ENCODE peak calls at places on chromosomes 11 and 22, in ten cellular contexts. One of them, this sample, is unnamed.

GRCh38 chr22:30444632-30445437 is 19.3 kb downstream of the MTFP1 start:
- DNase-seq in NK-92 treated with Interleukin-12 subunit alpha and Interleukin-12 subunit beta, amount 100 ng/mL, for 24 hours: peak
- DNase-seq in tibial nerve: no peak
- DNase-seq in heart right ventricle: no peak
- DNase-seq in lung: peak
- DNase-seq in non-pigmented ciliary epithelial cell: no peak
- DNase-seq in stimulated activated CD4-positive, alpha-beta T cell treated with anti-CD3 and anti-CD28 coated beads, TNF-alpha, amount 100 ng/mL, for 1 hour: no peak
- DNase-seq in foreskin fibroblast: peak
- DNase-seq in G401: no peak
- DNase-seq in OCI-LY7: peak
- DNase-seq in this sample: no peak

GRCh38 chr11:44658451-44658850 is 68.3 kb upstream of the TSPAN18 start:
- DNase-seq in NK-92 treated with Interleukin-12 subunit alpha and Interleukin-12 subunit beta, amount 100 ng/mL, for 24 hours: no peak
- DNase-seq in tibial nerve: no peak
- DNase-seq in heart right ventricle: no peak
- DNase-seq in lung: no peak
- DNase-seq in non-pigmented ciliary epithelial cell: no peak
- DNase-seq in stimulated activated CD4-positive, alpha-beta T cell treated with anti-CD3 and anti-CD28 coated beads, TNF-alpha, amount 100 ng/mL, for 1 hour: no peak
- DNase-seq in foreskin fibroblast: no peak
- DNase-seq in G401: no peak
- DNase-seq in OCI-LY7: no peak
- DNase-seq in this sample: no peak

GRCh38 chr11:125376117-125376516 is 119.9 kb downstream of the FEZ1 start:
- DNase-seq in NK-92 treated with Interleukin-12 subunit alpha and Interleukin-12 subunit beta, amount 100 ng/mL, for 24 hours: no peak
- DNase-seq in tibial nerve: no peak
- DNase-seq in heart right ventricle: peak
- DNase-seq in lung: no peak
- DNase-seq in non-pigmented ciliary epithelial cell: no peak
- DNase-seq in stimulated activated CD4-positive, alpha-beta T cell treated with anti-CD3 and anti-CD28 coated beads, TNF-alpha, amount 100 ng/mL, for 1 hour: no peak
- DNase-seq in foreskin fibroblast: no peak
- DNase-seq in G401: peak
- DNase-seq in OCI-LY7: no peak
- DNase-seq in this sample: no peak

GRCh38 chr11:71396548-71397123 is 51.6 kb downstream of the DHCR7 start:
- DNase-seq in NK-92 treated with Interleukin-12 subunit alpha and Interleukin-12 subunit beta, amount 100 ng/mL, for 24 hours: no peak
- DNase-seq in tibial nerve: no peak
- DNase-seq in heart right ventricle: no peak
- DNase-seq in lung: no peak
- DNase-seq in non-pigmented ciliary epithelial cell: no peak
- DNase-seq in stimulated activated CD4-positive, alpha-beta T cell treated with anti-CD3 and anti-CD28 coated beads, TNF-alpha, amount 100 ng/mL, for 1 hour: no peak
- DNase-seq in foreskin fibroblast: no peak
- DNase-seq in G401: no peak
- DNase-seq in OCI-LY7: no peak
- DNase-seq in this sample: no peak

GRCh38 chr11:2313051-2313951 is 11.5 kb downstream of the TSPAN32 start:
- DNase-seq in NK-92 treated with Interleukin-12 subunit alpha and Interleukin-12 subunit beta, amount 100 ng/mL, for 24 hours: no peak
- DNase-seq in tibial nerve: no peak
- DNase-seq in heart right ventricle: peak
- DNase-seq in lung: no peak
- DNase-seq in non-pigmented ciliary epithelial cell: no peak
- DNase-seq in stimulated activated CD4-positive, alpha-beta T cell treated with anti-CD3 and anti-CD28 coated beads, TNF-alpha, amount 100 ng/mL, for 1 hour: no peak
- DNase-seq in foreskin fibroblast: no peak
- DNase-seq in G401: no peak
- DNase-seq in OCI-LY7: no peak
- DNase-seq in this sample: no peak

GRCh38 chr22:37080438-37080837 is 28.9 kb downstream of the KCTD17 start:
- DNase-seq in NK-92 treated with Interleukin-12 subunit alpha and Interleukin-12 subunit beta, amount 100 ng/mL, for 24 hours: no peak
- DNase-seq in tibial nerve: no peak
- DNase-seq in heart right ventricle: no peak
- DNase-seq in lung: no peak
- DNase-seq in non-pigmented ciliary epithelial cell: no peak
- DNase-seq in stimulated activated CD4-positive, alpha-beta T cell treated with anti-CD3 and anti-CD28 coated beads, TNF-alpha, amount 100 ng/mL, for 1 hour: no peak
- DNase-seq in foreskin fibroblast: no peak
- DNase-seq in G401: no peak
- DNase-seq in OCI-LY7: no peak
- DNase-seq in this sample: no peak

GRCh38 chr11:7578276-7578955 is 64.6 kb downstream of the PPFIBP2 start:
- DNase-seq in NK-92 treated with Interleukin-12 subunit alpha and Interleukin-12 subunit beta, amount 100 ng/mL, for 24 hours: no peak
- DNase-seq in tibial nerve: no peak
- DNase-seq in heart right ventricle: no peak
- DNase-seq in lung: no peak
- DNase-seq in non-pigmented ciliary epithelial cell: no peak
- DNase-seq in stimulated activated CD4-positive, alpha-beta T cell treated with anti-CD3 and anti-CD28 coated beads, TNF-alpha, amount 100 ng/mL, for 1 hour: no peak
- DNase-seq in foreskin fibroblast: no peak
- DNase-seq in G401: no peak
- DNase-seq in OCI-LY7: no peak
- DNase-seq in this sample: no peak

GRCh38 chr11:65083134-65083833 is 556 bp downstream of the CDCA5 start:
- DNase-seq in NK-92 treated with Interleukin-12 subunit alpha and Interleukin-12 subunit beta, amount 100 ng/mL, for 24 hours: no peak
- DNase-seq in tibial nerve: no peak
- DNase-seq in heart right ventricle: no peak
- DNase-seq in lung: no peak
- DNase-seq in non-pigmented ciliary epithelial cell: no peak
- DNase-seq in stimulated activated CD4-positive, alpha-beta T cell treated with anti-CD3 and anti-CD28 coated beads, TNF-alpha, amount 100 ng/mL, for 1 hour: no peak
- DNase-seq in foreskin fibroblast: no peak
- DNase-seq in G401: no peak
- DNase-seq in OCI-LY7: peak
- DNase-seq in this sample: no peak

GRCh38 chr22:40221055-40221414 is 43.3 kb downstream of the TNRC6B start:
- DNase-seq in NK-92 treated with Interleukin-12 subunit alpha and Interleukin-12 subunit beta, amount 100 ng/mL, for 24 hours: no peak
- DNase-seq in tibial nerve: no peak
- DNase-seq in heart right ventricle: no peak
- DNase-seq in lung: no peak
- DNase-seq in non-pigmented ciliary epithelial cell: no peak
- DNase-seq in stimulated activated CD4-positive, alpha-beta T cell treated with anti-CD3 and anti-CD28 coated beads, TNF-alpha, amount 100 ng/mL, for 1 hour: no peak
- DNase-seq in foreskin fibroblast: no peak
- DNase-seq in G401: no peak
- DNase-seq in OCI-LY7: no peak
- DNase-seq in this sample: no peak

GRCh38 chr11:73100578-73100977 is 41.5 kb downstream of the FCHSD2 start:
- DNase-seq in NK-92 treated with Interleukin-12 subunit alpha and Interleukin-12 subunit beta, amount 100 ng/mL, for 24 hours: no peak
- DNase-seq in tibial nerve: no peak
- DNase-seq in heart right ventricle: no peak
- DNase-seq in lung: no peak
- DNase-seq in non-pigmented ciliary epithelial cell: no peak
- DNase-seq in stimulated activated CD4-positive, alpha-beta T cell treated with anti-CD3 and anti-CD28 coated beads, TNF-alpha, amount 100 ng/mL, for 1 hour: no peak
- DNase-seq in foreskin fibroblast: no peak
- DNase-seq in G401: no peak
- DNase-seq in OCI-LY7: no peak
- DNase-seq in this sample: no peak

GRCh38 chr11:44726278-44727113 is at the start of gene TSPAN18:
- DNase-seq in NK-92 treated with Interleukin-12 subunit alpha and Interleukin-12 subunit beta, amount 100 ng/mL, for 24 hours: no peak
- DNase-seq in tibial nerve: no peak
- DNase-seq in heart right ventricle: peak
- DNase-seq in lung: no peak
- DNase-seq in non-pigmented ciliary epithelial cell: no peak
- DNase-seq in stimulated activated CD4-positive, alpha-beta T cell treated with anti-CD3 and anti-CD28 coated beads, TNF-alpha, amount 100 ng/mL, for 1 hour: no peak
- DNase-seq in foreskin fibroblast: peak
- DNase-seq in G401: no peak
- DNase-seq in OCI-LY7: peak
- DNase-seq in this sample: peak

GRCh38 chr22:41021655-41022454 is 70.5 kb upstream of the EP300 start:
- DNase-seq in NK-92 treated with Interleukin-12 subunit alpha and Interleukin-12 subunit beta, amount 100 ng/mL, for 24 hours: peak
- DNase-seq in tibial nerve: peak
- DNase-seq in heart right ventricle: peak
- DNase-seq in lung: peak
- DNase-seq in non-pigmented ciliary epithelial cell: no peak
- DNase-seq in stimulated activated CD4-positive, alpha-beta T cell treated with anti-CD3 and anti-CD28 coated beads, TNF-alpha, amount 100 ng/mL, for 1 hour: peak
- DNase-seq in foreskin fibroblast: peak
- DNase-seq in G401: peak
- DNase-seq in OCI-LY7: peak
- DNase-seq in this sample: peak

GRCh38 chr11:63907808-63908530 is 9.0 kb downstream of the RCOR2 start:
- DNase-seq in NK-92 treated with Interleukin-12 subunit alpha and Interleukin-12 subunit beta, amount 100 ng/mL, for 24 hours: no peak
- DNase-seq in tibial nerve: no peak
- DNase-seq in heart right ventricle: no peak
- DNase-seq in lung: no peak
- DNase-seq in non-pigmented ciliary epithelial cell: no peak
- DNase-seq in stimulated activated CD4-positive, alpha-beta T cell treated with anti-CD3 and anti-CD28 coated beads, TNF-alpha, amount 100 ng/mL, for 1 hour: no peak
- DNase-seq in foreskin fibroblast: no peak
- DNase-seq in G401: no peak
- DNase-seq in OCI-LY7: no peak
- DNase-seq in this sample: no peak

GRCh38 chr22:37824674-37825641 is 1.8 kb downstream of the GALR3 start:
- DNase-seq in NK-92 treated with Interleukin-12 subunit alpha and Interleukin-12 subunit beta, amount 100 ng/mL, for 24 hours: no peak
- DNase-seq in tibial nerve: no peak
- DNase-seq in heart right ventricle: no peak
- DNase-seq in lung: no peak
- DNase-seq in non-pigmented ciliary epithelial cell: no peak
- DNase-seq in stimulated activated CD4-positive, alpha-beta T cell treated with anti-CD3 and anti-CD28 coated beads, TNF-alpha, amount 100 ng/mL, for 1 hour: no peak
- DNase-seq in foreskin fibroblast: peak
- DNase-seq in G401: no peak
- DNase-seq in OCI-LY7: no peak
- DNase-seq in this sample: no peak

GRCh38 chr11:79503028-79503427 is 62.2 kb upstream of the TENM4 start:
- DNase-seq in NK-92 treated with Interleukin-12 subunit alpha and Interleukin-12 subunit beta, amount 100 ng/mL, for 24 hours: no peak
- DNase-seq in tibial nerve: no peak
- DNase-seq in heart right ventricle: peak
- DNase-seq in lung: no peak
- DNase-seq in non-pigmented ciliary epithelial cell: no peak
- DNase-seq in stimulated activated CD4-positive, alpha-beta T cell treated with anti-CD3 and anti-CD28 coated beads, TNF-alpha, amount 100 ng/mL, for 1 hour: no peak
- DNase-seq in foreskin fibroblast: no peak
- DNase-seq in G401: peak
- DNase-seq in OCI-LY7: no peak
- DNase-seq in this sample: no peak

GRCh38 chr11:76839326-76839725 is 21.4 kb upstream of the ACER3 start:
- DNase-seq in NK-92 treated with Interleukin-12 subunit alpha and Interleukin-12 subunit beta, amount 100 ng/mL, for 24 hours: no peak
- DNase-seq in tibial nerve: no peak
- DNase-seq in heart right ventricle: no peak
- DNase-seq in lung: no peak
- DNase-seq in non-pigmented ciliary epithelial cell: no peak
- DNase-seq in stimulated activated CD4-positive, alpha-beta T cell treated with anti-CD3 and anti-CD28 coated beads, TNF-alpha, amount 100 ng/mL, for 1 hour: no peak
- DNase-seq in foreskin fibroblast: no peak
- DNase-seq in G401: no peak
- DNase-seq in OCI-LY7: no peak
- DNase-seq in this sample: no peak

GRCh38 chr22:49433044-49433443 is 394.6 kb downstream of the BRD1 start:
- DNase-seq in NK-92 treated with Interleukin-12 subunit alpha and Interleukin-12 subunit beta, amount 100 ng/mL, for 24 hours: no peak
- DNase-seq in tibial nerve: no peak
- DNase-seq in heart right ventricle: no peak
- DNase-seq in lung: no peak
- DNase-seq in non-pigmented ciliary epithelial cell: no peak
- DNase-seq in stimulated activated CD4-positive, alpha-beta T cell treated with anti-CD3 and anti-CD28 coated beads, TNF-alpha, amount 100 ng/mL, for 1 hour: no peak
- DNase-seq in foreskin fibroblast: no peak
- DNase-seq in G401: no peak
- DNase-seq in OCI-LY7: no peak
- DNase-seq in this sample: no peak

GRCh38 chr22:32668254-32669094 is 133.0 kb upstream of the TIMP3 start:
- DNase-seq in NK-92 treated with Interleukin-12 subunit alpha and Interleukin-12 subunit beta, amount 100 ng/mL, for 24 hours: no peak
- DNase-seq in tibial nerve: no peak
- DNase-seq in heart right ventricle: no peak
- DNase-seq in lung: no peak
- DNase-seq in non-pigmented ciliary epithelial cell: no peak
- DNase-seq in stimulated activated CD4-positive, alpha-beta T cell treated with anti-CD3 and anti-CD28 coated beads, TNF-alpha, amount 100 ng/mL, for 1 hour: no peak
- DNase-seq in foreskin fibroblast: no peak
- DNase-seq in G401: no peak
- DNase-seq in OCI-LY7: no peak
- DNase-seq in this sample: no peak

GRCh38 chr22:50014655-50015401 is 2.3 kb upstream of the IL17REL start:
- DNase-seq in NK-92 treated with Interleukin-12 subunit alpha and Interleukin-12 subunit beta, amount 100 ng/mL, for 24 hours: no peak
- DNase-seq in tibial nerve: no peak
- DNase-seq in heart right ventricle: no peak
- DNase-seq in lung: no peak
- DNase-seq in non-pigmented ciliary epithelial cell: no peak
- DNase-seq in stimulated activated CD4-positive, alpha-beta T cell treated with anti-CD3 and anti-CD28 coated beads, TNF-alpha, amount 100 ng/mL, for 1 hour: no peak
- DNase-seq in foreskin fibroblast: no peak
- DNase-seq in G401: no peak
- DNase-seq in OCI-LY7: no peak
- DNase-seq in this sample: no peak

GRCh38 chr11:77107950-77108349 is 5.3 kb downstream of the OMP start:
- DNase-seq in NK-92 treated with Interleukin-12 subunit alpha and Interleukin-12 subunit beta, amount 100 ng/mL, for 24 hours: no peak
- DNase-seq in tibial nerve: no peak
- DNase-seq in heart right ventricle: no peak
- DNase-seq in lung: peak
- DNase-seq in non-pigmented ciliary epithelial cell: peak
- DNase-seq in stimulated activated CD4-positive, alpha-beta T cell treated with anti-CD3 and anti-CD28 coated beads, TNF-alpha, amount 100 ng/mL, for 1 hour: no peak
- DNase-seq in foreskin fibroblast: peak
- DNase-seq in G401: no peak
- DNase-seq in OCI-LY7: no peak
- DNase-seq in this sample: no peak

GRCh38 chr11:61890536-61891330 is 612 bp downstream of the FADS3 start:
- DNase-seq in NK-92 treated with Interleukin-12 subunit alpha and Interleukin-12 subunit beta, amount 100 ng/mL, for 24 hours: no peak
- DNase-seq in tibial nerve: no peak
- DNase-seq in heart right ventricle: peak
- DNase-seq in lung: peak
- DNase-seq in non-pigmented ciliary epithelial cell: peak
- DNase-seq in stimulated activated CD4-positive, alpha-beta T cell treated with anti-CD3 and anti-CD28 coated beads, TNF-alpha, amount 100 ng/mL, for 1 hour: no peak
- DNase-seq in foreskin fibroblast: peak
- DNase-seq in G401: no peak
- DNase-seq in OCI-LY7: peak
- DNase-seq in this sample: peak